ENCODE peak calls at places on chromosomes 11 and 22, in four cellular contexts. One of them, this sample, is unnamed.

GRCh38 chr11:123197711-123198110 is 2.7 kb upstream of the CLMP start:
- DNase-seq in AG04449: no peak
- DNase-seq in MM.1S: no peak
- DNase-seq in heart right ventricle: no peak
- DNase-seq in this sample: no peak

GRCh38 chr22:44412136-44412731 is 85.8 kb downstream of the RTL6 start:
- DNase-seq in AG04449: no peak
- DNase-seq in MM.1S: no peak
- DNase-seq in heart right ventricle: no peak
- DNase-seq in this sample: no peak

GRCh38 chr22:17552737-17553136 is 10.6 kb upstream of the SLC25A18 start:
- DNase-seq in AG04449: no peak
- DNase-seq in MM.1S: no peak
- DNase-seq in heart right ventricle: peak
- DNase-seq in this sample: no peak

GRCh38 chr11:17263803-17264202 is 12.7 kb upstream of the NUCB2 start:
- DNase-seq in AG04449: no peak
- DNase-seq in MM.1S: no peak
- DNase-seq in heart right ventricle: no peak
- DNase-seq in this sample: no peak

GRCh38 chr11:114273890-114274635 is 22.1 kb upstream of the NNMT start:
- DNase-seq in AG04449: no peak
- DNase-seq in MM.1S: no peak
- DNase-seq in heart right ventricle: no peak
- DNase-seq in this sample: no peak

GRCh38 chr11:67484847-67485311 is 2.1 kb downstream of the AIP start:
- DNase-seq in AG04449: no peak
- DNase-seq in MM.1S: no peak
- DNase-seq in heart right ventricle: no peak
- DNase-seq in this sample: peak

GRCh38 chr11:59117774-59118173 is 10.7 kb downstream of the FAM111B start:
- DNase-seq in AG04449: no peak
- DNase-seq in MM.1S: no peak
- DNase-seq in heart right ventricle: no peak
- DNase-seq in this sample: no peak

GRCh38 chr22:41256898-41257260 is 16.1 kb upstream of the CHADL start:
- DNase-seq in AG04449: no peak
- DNase-seq in MM.1S: no peak
- DNase-seq in heart right ventricle: peak
- DNase-seq in this sample: no peak

GRCh38 chr11:102341844-102342318 is 5.1 kb upstream of the BIRC2 start:
- DNase-seq in AG04449: peak
- DNase-seq in MM.1S: peak
- DNase-seq in heart right ventricle: peak
- DNase-seq in this sample: peak

GRCh38 chr11:125401746-125402145 is 94.3 kb downstream of the FEZ1 start:
- DNase-seq in AG04449: no peak
- DNase-seq in MM.1S: no peak
- DNase-seq in heart right ventricle: no peak
- DNase-seq in this sample: no peak

GRCh38 chr11:2483426-2483825 is 38.6 kb downstream of the KCNQ1 start:
- DNase-seq in AG04449: no peak
- DNase-seq in MM.1S: peak
- DNase-seq in heart right ventricle: no peak
- DNase-seq in this sample: no peak

GRCh38 chr22:19619144-19620009 is 94.9 kb upstream of the SEPTIN5 start:
- DNase-seq in AG04449: no peak
- DNase-seq in MM.1S: peak
- DNase-seq in heart right ventricle: no peak
- DNase-seq in this sample: peak

GRCh38 chr22:40533712-40534378 is 102.7 kb downstream of the MRTFA start:
- DNase-seq in AG04449: no peak
- DNase-seq in MM.1S: peak
- DNase-seq in heart right ventricle: no peak
- DNase-seq in this sample: peak

GRCh38 chr11:127106142-127106541 is 105.6 kb upstream of the KIRREL3 start:
- DNase-seq in AG04449: peak
- DNase-seq in MM.1S: no peak
- DNase-seq in heart right ventricle: no peak
- DNase-seq in this sample: no peak

GRCh38 chr22:32341122-32341740 is 16.4 kb upstream of the RFPL3 start:
- DNase-seq in AG04449: no peak
- DNase-seq in MM.1S: no peak
- DNase-seq in heart right ventricle: no peak
- DNase-seq in this sample: no peak

GRCh38 chr22:49810363-49811013 is 17.2 kb downstream of the BRD1 start:
- DNase-seq in AG04449: no peak
- DNase-seq in MM.1S: no peak
- DNase-seq in heart right ventricle: no peak
- DNase-seq in this sample: no peak

GRCh38 chr11:40188848-40189247 is 1270.6 kb downstream of the LRRC4C start:
- DNase-seq in AG04449: no peak
- DNase-seq in MM.1S: no peak
- DNase-seq in heart right ventricle: no peak
- DNase-seq in this sample: no peak

GRCh38 chr22:46077669-46078099 is 72.6 kb upstream of the PPARA start:
- DNase-seq in AG04449: no peak
- DNase-seq in MM.1S: no peak
- DNase-seq in heart right ventricle: peak
- DNase-seq in this sample: no peak

GRCh38 chr22:41229730-41230398 is 10.9 kb downstream of the CHADL start:
- DNase-seq in AG04449: no peak
- DNase-seq in MM.1S: no peak
- DNase-seq in heart right ventricle: peak
- DNase-seq in this sample: no peak

GRCh38 chr11:12278766-12279671 is 98.4 kb upstream of the PARVA start:
- DNase-seq in AG04449: no peak
- DNase-seq in MM.1S: no peak
- DNase-seq in heart right ventricle: no peak
- DNase-seq in this sample: no peak

GRCh38 chr22:47837703-47838102 is 1075.3 kb downstream of the TBC1D22A start:
- DNase-seq in AG04449: no peak
- DNase-seq in MM.1S: peak
- DNase-seq in heart right ventricle: no peak
- DNase-seq in this sample: peak

GRCh38 chr11:65432133-65432650 is 9.6 kb downstream of the NEAT1 start:
- DNase-seq in AG04449: no peak
- DNase-seq in MM.1S: no peak
- DNase-seq in heart right ventricle: no peak
- DNase-seq in this sample: no peak

GRCh38 chr11:66280428-66280827 is 2.5 kb downstream of the CNIH2 start:
- DNase-seq in AG04449: no peak
- DNase-seq in MM.1S: no peak
- DNase-seq in heart right ventricle: no peak
- DNase-seq in this sample: no peak

GRCh38 chr11:18307461-18308139 is 14.3 kb downstream of the HPS5 start:
- DNase-seq in AG04449: no peak
- DNase-seq in MM.1S: no peak
- DNase-seq in heart right ventricle: no peak
- DNase-seq in this sample: no peak

GRCh38 chr11:12090061-12090572 is 20.3 kb upstream of the MICAL2 start:
- DNase-seq in AG04449: no peak
- DNase-seq in MM.1S: no peak
- DNase-seq in heart right ventricle: no peak
- DNase-seq in this sample: peak

GRCh38 chr11:126115820-126116319 is 53.2 kb upstream of the CDON start:
- DNase-seq in AG04449: peak
- DNase-seq in MM.1S: no peak
- DNase-seq in heart right ventricle: peak
- DNase-seq in this sample: no peak

GRCh38 chr11:11602011-11602410 is 19.8 kb downstream of the GALNT18 start:
- DNase-seq in AG04449: no peak
- DNase-seq in MM.1S: no peak
- DNase-seq in heart right ventricle: no peak
- DNase-seq in this sample: no peak

GRCh38 chr11:72752088-72752914 is at the start of gene ARAP1:
- DNase-seq in AG04449: no peak
- DNase-seq in MM.1S: peak
- DNase-seq in heart right ventricle: peak
- DNase-seq in this sample: peak

GRCh38 chr11:120168960-120169681 is 31.2 kb upstream of the TRIM29 start:
- DNase-seq in AG04449: no peak
- DNase-seq in MM.1S: peak
- DNase-seq in heart right ventricle: peak
- DNase-seq in this sample: peak

GRCh38 chr11:112172362-112172994 is 2.8 kb upstream of the BCO2 start:
- DNase-seq in AG04449: no peak
- DNase-seq in MM.1S: no peak
- DNase-seq in heart right ventricle: no peak
- DNase-seq in this sample: no peak

GRCh38 chr22:33271390-33272161 is 213.4 kb upstream of the SYN3 start:
- DNase-seq in AG04449: no peak
- DNase-seq in MM.1S: no peak
- DNase-seq in heart right ventricle: peak
- DNase-seq in this sample: no peak

GRCh38 chr11:131691558-131692041 is 321.2 kb downstream of the NTM start:
- DNase-seq in AG04449: no peak
- DNase-seq in MM.1S: peak
- DNase-seq in heart right ventricle: no peak
- DNase-seq in this sample: peak

GRCh38 chr11:128525411-128526243 is 61.7 kb downstream of the ETS1 start:
- DNase-seq in AG04449: no peak
- DNase-seq in MM.1S: no peak
- DNase-seq in heart right ventricle: no peak
- DNase-seq in this sample: peak

GRCh38 chr11:61717286-61718033 is 35.0 kb upstream of the MYRF start:
- DNase-seq in AG04449: no peak
- DNase-seq in MM.1S: no peak
- DNase-seq in heart right ventricle: no peak
- DNase-seq in this sample: no peak

GRCh38 chr11:61718046-61718531 is 34.3 kb upstream of the MYRF start:
- DNase-seq in AG04449: no peak
- DNase-seq in MM.1S: no peak
- DNase-seq in heart right ventricle: no peak
- DNase-seq in this sample: no peak

GRCh38 chr11:61720597-61720996 is 31.8 kb upstream of the MYRF start:
- DNase-seq in AG04449: no peak
- DNase-seq in MM.1S: no peak
- DNase-seq in heart right ventricle: no peak
- DNase-seq in this sample: no peak

GRCh38 chr11:61719968-61720367 is 32.5 kb upstream of the MYRF start:
- DNase-seq in AG04449: no peak
- DNase-seq in MM.1S: no peak
- DNase-seq in heart right ventricle: no peak
- DNase-seq in this sample: no peak

DNA sequence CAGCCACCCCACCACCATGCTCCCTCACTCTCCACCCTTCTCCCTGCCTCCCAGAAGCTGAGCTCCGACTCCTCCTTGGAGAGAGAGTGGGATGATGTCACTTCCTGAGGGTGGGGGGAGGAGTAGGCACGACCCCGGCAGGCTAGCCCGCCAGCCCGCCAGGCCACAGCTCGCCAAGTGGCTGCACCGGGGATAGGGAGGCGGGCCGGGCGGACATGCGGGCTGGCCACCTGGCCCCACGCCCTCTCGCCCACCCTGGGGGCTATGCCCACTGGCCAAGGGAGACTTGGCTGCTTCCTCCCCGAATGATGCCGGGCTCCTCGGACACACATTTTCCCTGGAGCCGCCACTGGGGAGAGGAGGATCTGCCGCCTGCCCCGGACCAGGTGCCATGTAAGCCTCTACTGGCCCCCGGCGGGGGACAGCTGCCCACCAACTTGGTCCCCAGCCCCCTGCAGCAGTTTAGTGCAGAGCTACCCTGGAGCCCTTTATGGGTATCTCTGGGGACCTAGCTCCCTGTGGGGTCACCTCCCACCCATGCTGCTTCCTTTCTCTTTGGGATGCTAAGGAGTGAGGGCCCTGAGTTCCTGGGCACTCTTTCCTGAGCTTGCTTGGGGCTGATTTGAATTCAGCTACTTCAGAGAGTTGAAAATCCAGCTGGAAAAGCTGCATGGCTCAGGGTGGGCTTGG is 33.7 kb upstream of the MYRF start:
- DNase-seq in AG04449: no peak
- DNase-seq in MM.1S: no peak
- DNase-seq in heart right ventricle: no peak
- DNase-seq in this sample: no peak
- H3K4me3 ChIP-seq in AG04449: peak
- H3K4me3 ChIP-seq in MM.1S: no peak
- H3K4me3 ChIP-seq in heart right ventricle: peak
- H3K4me3 ChIP-seq in this sample: no peak

DNA sequence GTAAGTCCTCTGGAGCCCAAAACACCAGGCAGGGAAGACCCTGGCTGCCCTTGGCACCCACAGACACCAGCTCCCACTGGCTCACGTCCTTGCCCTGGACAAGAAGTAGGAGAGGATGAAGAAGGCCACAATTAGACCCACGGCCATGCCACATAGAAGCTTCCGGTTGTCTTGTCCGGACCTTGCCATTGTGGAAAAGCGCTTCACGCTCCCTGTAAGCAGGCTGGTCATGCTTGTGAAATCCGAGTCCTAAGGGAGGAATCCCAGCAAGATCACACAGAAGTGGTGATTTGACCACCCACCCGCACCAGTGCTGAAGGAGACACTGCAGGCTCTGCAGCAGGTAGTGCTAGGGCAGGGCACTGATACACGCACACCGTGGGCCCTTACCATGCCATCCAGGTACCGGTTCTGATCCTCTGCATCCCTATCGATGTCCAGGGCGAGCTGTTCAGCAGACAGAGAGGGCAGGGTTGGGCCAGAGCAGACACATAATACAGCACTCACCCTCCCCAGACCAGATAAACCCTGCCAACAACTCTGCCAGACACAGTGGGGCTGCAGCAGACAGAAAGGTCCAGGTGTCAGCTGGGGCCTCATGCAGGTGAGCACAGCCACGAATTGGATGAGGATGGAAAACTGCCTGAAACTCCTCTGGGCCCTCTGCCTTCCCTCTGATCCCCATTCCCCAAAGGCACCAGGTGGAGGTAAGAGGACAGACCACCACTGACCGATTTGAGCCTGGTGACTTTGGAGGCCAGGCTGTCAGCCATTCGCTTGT is 1.8 kb downstream of the BET1L start:
- DNase-seq in AG04449: no peak
- DNase-seq in MM.1S: no peak
- DNase-seq in heart right ventricle: no peak
- DNase-seq in this sample: no peak
- H3K4me3 ChIP-seq in AG04449: peak
- H3K4me3 ChIP-seq in MM.1S: no peak
- H3K4me3 ChIP-seq in heart right ventricle: no peak
- H3K4me3 ChIP-seq in this sample: no peak

DNA sequence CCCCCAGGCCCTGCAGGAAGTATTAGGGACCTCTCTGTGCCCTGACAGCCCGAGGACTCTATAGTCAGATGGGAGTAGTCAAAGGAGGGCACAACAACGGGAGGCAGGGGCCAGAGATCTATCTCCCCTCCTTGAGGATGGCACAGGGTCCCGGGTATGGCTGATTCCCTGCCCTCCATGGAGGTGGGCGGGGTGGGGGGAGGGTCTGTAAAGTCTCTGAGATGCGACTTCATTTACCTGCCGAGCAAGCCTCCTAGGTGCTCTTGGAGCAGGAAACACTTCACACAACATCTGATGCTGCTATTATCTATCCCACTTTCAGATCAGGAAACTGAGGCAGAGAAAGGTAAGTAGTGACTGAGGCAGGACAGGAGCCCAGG is 769 bp upstream of the CDC42EP1 start:
- DNase-seq in AG04449: no peak
- DNase-seq in MM.1S: no peak
- DNase-seq in heart right ventricle: no peak
- DNase-seq in this sample: no peak
- H3K4me3 ChIP-seq in AG04449: peak
- H3K4me3 ChIP-seq in MM.1S: no peak
- H3K4me3 ChIP-seq in heart right ventricle: peak
- H3K4me3 ChIP-seq in this sample: no peak

GRCh38 chr11:7892059-7892699 is 38.9 kb downstream of the OR10A6 start:
- DNase-seq in AG04449: peak
- DNase-seq in MM.1S: peak
- DNase-seq in heart right ventricle: no peak
- DNase-seq in this sample: no peak
- H3K4me3 ChIP-seq in AG04449: no peak
- H3K4me3 ChIP-seq in MM.1S: no peak
- H3K4me3 ChIP-seq in heart right ventricle: no peak
- H3K4me3 ChIP-seq in this sample: no peak

This sample was measured in Jurkat, Clone E6-1.